ENCODE peak calls at places on chromosomes 3 and 15, in four cellular contexts. C, R, N and S are unnamed samples.
A peak's percentile ranks its signal among the peaks of the same experiment; 100 is the strongest.

GRCh38 chr3:116018651-116019050 is 395.3 kb downstream of the GAP43 start:
- DNase-seq in C (no peak), R (no peak), N (no peak), S (no peak)

GRCh38 chr15:78726870-78727551 is 84.3 kb downstream of the ADAMTS7 start:
- DNase-seq in C (peak; percentile 28), R (peak; percentile 70), N (peak; percentile 89), S (no peak)

GRCh38 chr15:67947254-67948039 is 106.7 kb upstream of the PIAS1 start:
- DNase-seq in C (peak; percentile 37), R (no peak), N (peak; percentile 3), S (no peak)

GRCh38 chr3:30752961-30753360 is 141.5 kb downstream of the GADL1 start:
- DNase-seq in C (peak; percentile 21), R (no peak), N (no peak), S (no peak)

GRCh38 chr3:156448300-156448699 is 106.6 kb downstream of the SSR3 start:
- DNase-seq in C (peak; percentile 5), R (peak; percentile 46), N (peak; percentile 33), S (no peak)

GRCh38 chr3:189071452-189071851 is 100.3 kb upstream of the TPRG1 start:
- DNase-seq in C (no peak), R (no peak), N (no peak), S (no peak)

GRCh38 chr3:18258492-18258891 is 166.6 kb downstream of the SATB1 start:
- DNase-seq in C (no peak), R (no peak), N (no peak), S (no peak)

GRCh38 chr3:112751564-112751963 is 95.1 kb downstream of the CD200R1L start:
- DNase-seq in C (no peak), R (no peak), N (no peak), S (no peak)

GRCh38 chr3:127393131-127393820 is 105.4 kb upstream of the PRR20G start:
- DNase-seq in C (no peak), R (no peak), N (no peak), S (no peak)

GRCh38 chr3:111802700-111803099 is 56.4 kb upstream of the PHLDB2 start:
- DNase-seq in C (no peak), R (no peak), N (no peak), S (no peak)

GRCh38 chr15:84960391-84961113 is 21.1 kb upstream of the PDE8A start:
- DNase-seq in C (no peak), R (no peak), N (no peak), S (no peak)

GRCh38 chr3:161314836-161315391 is 56.4 kb downstream of the SPTSSB start:
- DNase-seq in C (no peak), R (no peak), N (no peak), S (no peak)

GRCh38 chr3:183247190-183247589 is 5.9 kb upstream of the B3GNT5 start:
- DNase-seq in C (no peak), R (no peak), N (no peak), S (no peak)

GRCh38 chr3:107767897-107768605 is 245.3 kb downstream of the BBX start:
- DNase-seq in C (no peak), R (no peak), N (no peak), S (no peak)

GRCh38 chr3:125019271-125019670 is 36.5 kb downstream of the HEG1 start:
- DNase-seq in C (no peak), R (no peak), N (no peak), S (no peak)

GRCh38 chr3:55622733-55623132 is 135.6 kb upstream of the WNT5A start:
- DNase-seq in C (no peak), R (no peak), N (no peak), S (no peak)

GRCh38 chr3:4633078-4634004 is 140.2 kb downstream of the ITPR1 start:
- DNase-seq in C (peak; percentile 52), R (peak; percentile 37), N (peak; percentile 38), S (peak; percentile 65)

GRCh38 chr3:190517696-190518095 is 3.8 kb downstream of the IL1RAP start:
- DNase-seq in C (no peak), R (no peak), N (no peak), S (no peak)

GRCh38 chr3:178304758-178305157 is 231.5 kb upstream of the KCNMB2 start:
- DNase-seq in C (no peak), R (no peak), N (no peak), S (no peak)

GRCh38 chr3:164418426-164418825 is 659.9 kb downstream of the SI start:
- DNase-seq in C (no peak), R (no peak), N (no peak), S (no peak)

GRCh38 chr15:71051539-71051938 is 63.7 kb upstream of the THSD4 start:
- DNase-seq in C (no peak), R (no peak), N (no peak), S (no peak)

GRCh38 chr3:18807593-18807992 is 340.7 kb upstream of the KCNH8 start:
- DNase-seq in C (no peak), R (no peak), N (no peak), S (no peak)

GRCh38 chr3:137131081-137131480 is 173.3 kb downstream of the IL20RB start:
- DNase-seq in C (no peak), R (no peak), N (no peak), S (no peak)

GRCh38 chr3:185382154-185382553 is 19.2 kb downstream of the MAP3K13 start:
- DNase-seq in C (no peak), R (no peak), N (no peak), S (no peak)

GRCh38 chr3:89847955-89848354 is 740.5 kb downstream of the EPHA3 start:
- DNase-seq in C (no peak), R (no peak), N (no peak), S (no peak)

GRCh38 chr3:138944136-138944658 is 2.7 kb downstream of the FOXL2 start:
- DNase-seq in C (no peak), R (no peak), N (no peak), S (no peak)

GRCh38 chr15:77012868-77013267 is 17.9 kb downstream of the PSTPIP1 start:
- DNase-seq in C (no peak), R (no peak), N (no peak), S (no peak)

GRCh38 chr15:77014137-77015081 is 19.5 kb downstream of the PSTPIP1 start:
- DNase-seq in C (no peak), R (no peak), N (no peak), S (no peak)

GRCh38 chr15:77012117-77012712 is 17.3 kb downstream of the PSTPIP1 start:
- DNase-seq in C (no peak), R (no peak), N (no peak), S (no peak)

GRCh38 chr15:77015651-77016320 is 20.9 kb downstream of the PSTPIP1 start:
- DNase-seq in C (no peak), R (no peak), N (no peak), S (no peak)

DNA sequence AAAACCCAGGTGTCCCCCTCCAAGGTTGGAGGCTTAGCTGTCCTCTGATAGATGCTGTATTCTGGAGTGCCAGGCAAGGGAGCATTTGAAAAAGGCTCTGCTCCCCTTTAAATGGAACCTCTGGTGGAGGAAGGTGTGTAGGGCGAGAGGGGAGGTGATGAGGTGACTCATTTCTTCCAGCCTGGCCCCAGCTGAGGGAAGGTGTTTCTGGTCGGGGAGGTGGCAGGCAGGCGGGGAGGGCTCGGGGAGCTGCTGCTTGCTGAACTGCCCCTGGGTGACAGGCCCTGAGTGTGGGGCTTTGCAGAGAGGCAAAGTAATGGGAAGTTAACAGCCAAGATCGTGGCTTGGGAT is 18.8 kb downstream of the PSTPIP1 start:
- DNase-seq in C (no peak), R (peak; percentile 24), N (peak; percentile 27), S (no peak)
- TF ChIP-seq TCF7L2 in C (no peak), R (no peak), N (no peak), S (no peak)

GRCh38 chr3:150414273-150414672 is 6.2 kb downstream of the TSC22D2 start:
- DNase-seq in C (peak; percentile 76), R (no peak), N (no peak), S (no peak)
- H3K4me3 ChIP-seq in C (peak overlapping the region; percentile 90), R (no peak overlapping the region), N (peak overlapping the region; percentile 81), S (peak overlapping the region; percentile 93)

DNA sequence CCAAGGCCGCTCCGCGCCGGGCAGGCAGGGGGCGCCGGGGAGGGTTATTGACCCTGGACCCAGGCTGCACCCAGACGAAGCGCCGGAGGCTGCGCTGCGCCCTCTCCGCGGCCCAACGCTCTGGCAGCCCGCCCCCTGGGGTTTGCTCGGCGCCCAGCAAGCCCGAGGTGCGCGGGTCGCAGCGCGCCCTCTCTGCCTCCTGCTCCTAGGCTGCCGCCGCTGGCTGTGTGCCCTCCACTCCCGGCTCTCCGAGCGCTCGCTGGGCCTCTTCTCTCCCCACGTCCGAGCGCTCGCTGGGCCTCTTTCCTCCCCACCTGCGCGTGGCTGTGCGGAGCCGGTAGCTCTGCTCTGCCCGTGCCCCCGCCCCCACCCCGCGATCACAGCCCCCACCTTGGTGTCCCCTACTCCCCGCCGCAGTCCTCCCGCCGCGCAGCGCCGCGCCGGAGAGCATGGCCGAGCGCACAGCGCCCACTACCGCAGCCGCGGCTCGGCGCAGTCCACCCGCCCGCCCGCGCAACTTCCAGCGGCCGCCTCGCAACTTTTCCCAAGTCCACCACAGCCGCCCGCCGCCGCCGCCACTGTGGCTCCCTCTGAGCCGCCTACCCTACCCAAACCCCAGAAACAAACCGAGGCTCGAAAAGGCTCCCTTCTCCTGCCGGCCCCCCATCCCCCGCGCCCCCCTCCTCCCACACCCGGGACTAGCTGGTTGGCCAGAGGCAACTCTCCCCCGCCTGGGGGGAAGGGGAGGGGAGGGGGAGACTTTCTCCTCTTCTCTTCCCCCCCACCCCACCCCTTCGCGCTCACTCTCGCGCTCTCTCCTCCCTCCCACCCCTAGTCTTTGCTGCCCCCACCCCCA is 1.1 kb downstream of the MECOM start:
- DNase-seq in C (peak; percentile 66), R (peak; percentile 24), N (peak; percentile 72), S (no peak)
- TF ChIP-seq POLR2AphosphoS5 in C (no peak), R (peak; percentile 18), N (no peak), S (no peak)

GRCh38 chr3:39249453-39250115 is 30.3 kb downstream of the CX3CR1 start:
- DNase-seq in C (no peak), R (no peak), N (no peak), S (no peak)
- TF ChIP-seq TCF7L2 in C (no peak), R (no peak), N (no peak), S (no peak)